ENCODE peak calls at places on chromosomes 4 and X, in five cellular contexts. X, E, W, C and Z are unnamed samples.

GRCh38 chr4:91502365-91502764 is 801.4 kb upstream of the GRID2 start:
- DNase-seq in X (no peak), C (peak; percentile 19), E (peak; percentile 44), W (peak; percentile 2), Z (peak; percentile 20)

GRCh38 chr4:73586040-73586439 is 34.2 kb downstream of the RASSF6 start:
- DNase-seq in X (no peak), W (no peak), C (no peak), E (no peak), Z (no peak)

GRCh38 chr4:84378983-84379382 is 120.1 kb downstream of the NKX6-1 start:
- DNase-seq in C (no peak), X (no peak), W (peak; percentile 10), E (no peak), Z (no peak)

GRCh38 chr4:37453004-37453360 is 208.4 kb downstream of the NWD2 start:
- DNase-seq in C (peak; percentile 67), W (peak; percentile 76), E (peak; percentile 82), X (peak; percentile 68), Z (peak; percentile 76)

GRCh38 chrX:31232506-31232905 is 160.7 kb upstream of the FTHL17 start:
- DNase-seq in E (no peak), W (no peak), C (no peak), X (no peak), Z (no peak)

GRCh38 chr4:113016377-113016776 is 33.1 kb upstream of the ANK2 start:
- DNase-seq in W (no peak), C (no peak), X (no peak), E (no peak), Z (no peak)

GRCh38 chr4:48343531-48343930 is 2.2 kb downstream of the SLAIN2 start:
- DNase-seq in C (no peak), W (no peak), E (peak; percentile 40), X (no peak), Z (peak; percentile 59)

GRCh38 chr4:187827631-187828030 is 167.9 kb upstream of the ZFP42 start:
- DNase-seq in C (no peak), X (no peak), E (no peak), W (no peak), Z (no peak)

GRCh38 chrX:34918856-34919255 is 23.7 kb upstream of the FAM47B start:
- DNase-seq in W (peak; percentile 5), C (peak; percentile 54), E (peak; percentile 71), X (no peak), Z (peak; percentile 39)